ENCODE peak calls at places on chromosomes 13 and 19, in seven cellular contexts. S is uterus, I is SJSA1, L is AG04450, R is kidney epithelial cell, B is heart left ventricle, K is pancreas. H is an unnamed sample.

GRCh38 chr19:44740351-44740824 is 8.1 kb upstream of the BCL3 start:
- DNase-seq in B (no peak), S (no peak), R (no peak), K (no peak), L (no peak), I (no peak), H (peak; percentile 20)

GRCh38 chr19:3119782-3120380 is 16.0 kb upstream of the GNA15 start:
- DNase-seq in S (no peak), L (no peak), R (no peak), K (peak; percentile 69), I (no peak), B (no peak), H (peak; percentile 17)

GRCh38 chr19:19218911-19219310 is 7.2 kb downstream of the NCAN start:
- DNase-seq in L (no peak), B (no peak), R (no peak), S (no peak), I (no peak), K (no peak), H (no peak)

GRCh38 chr13:32669030-32669646 is 82.9 kb downstream of the PDS5B start:
- DNase-seq in K (no peak), R (peak; percentile 16), B (no peak), I (peak; percentile 34), L (no peak), S (no peak), H (no peak)

GRCh38 chr19:16702123-16702522 is 17.5 kb upstream of the NWD1 start:
- DNase-seq in S (no peak), R (no peak), I (no peak), B (peak; percentile 57), L (peak; percentile 13), K (no peak), H (peak; percentile 41)

GRCh38 chr13:95865080-95865597 is 188.1 kb downstream of the UGGT2 start:
- DNase-seq in B (no peak), S (no peak), I (no peak), L (no peak), K (no peak), R (no peak), H (no peak)

GRCh38 chr13:79782541-79783216 is 301.7 kb downstream of the NDFIP2 start:
- DNase-seq in S (no peak), K (peak; percentile 51), B (peak; percentile 70), I (no peak), L (peak; percentile 44), R (peak; percentile 84), H (peak; percentile 85)

GRCh38 chr19:14116918-14117578 is 514 bp downstream of the PRKACA start:
- DNase-seq in S (peak; percentile 50), K (peak; percentile 85), B (peak; percentile 52), I (no peak), R (no peak), L (no peak), H (peak; percentile 87)

GRCh38 chr19:3609779-3610719 is 3.4 kb upstream of the TBXA2R start:
- DNase-seq in B (no peak), R (no peak), I (no peak), L (no peak), K (no peak), S (no peak), H (peak; percentile 17)

GRCh38 chr13:102197193-102197592 is 204.7 kb downstream of the FGF14 start:
- DNase-seq in B (no peak), R (no peak), L (no peak), S (no peak), I (no peak), K (no peak), H (no peak)

GRCh38 chr13:41780736-41781708 is 179.9 kb downstream of the VWA8 start:
- DNase-seq in K (no peak), B (no peak), S (no peak), R (no peak), I (peak; percentile 66), L (peak; percentile 55), H (no peak)

GRCh38 chr13:34513526-34513925 is 428.5 kb upstream of the NBEA start:
- DNase-seq in R (no peak), K (no peak), I (no peak), L (no peak), S (no peak), B (no peak), H (no peak)

GRCh38 chr19:18399008-18399407 is 1.6 kb upstream of the LRRC25 start:
- DNase-seq in S (no peak), B (peak; percentile 50), K (no peak), I (peak; percentile 60), R (no peak), L (no peak), H (no peak)

GRCh38 chr19:583198-583967 is 6.3 kb upstream of the HCN2 start:
- DNase-seq in B (no peak), I (no peak), K (no peak), R (no peak), L (no peak), S (no peak), H (no peak)

GRCh38 chr19:18416778-18417249 is 2.4 kb upstream of the SSBP4 start:
- DNase-seq in I (peak; percentile 73), B (peak; percentile 95), R (no peak), L (no peak), S (peak; percentile 93), K (peak; percentile 93), H (peak; percentile 96)

GRCh38 chr13:77528834-77529500 is 6.5 kb upstream of the SCEL start:
- DNase-seq in L (no peak), S (no peak), I (no peak), B (no peak), R (no peak), K (no peak), H (no peak)

GRCh38 chr13:104385409-104385808 is 1319.2 kb upstream of the SLC10A2 start:
- DNase-seq in L (no peak), R (peak; percentile 37), I (no peak), S (no peak), K (no peak), B (no peak), H (no peak)

GRCh38 chr19:35736913-35737886 is 5.1 kb downstream of the IGFLR1 start:
- DNase-seq in L (no peak), B (no peak), K (peak; percentile 52), I (no peak), S (no peak), R (no peak), H (no peak)

GRCh38 chr19:37304190-37304883 is 66.6 kb upstream of the ZNF527 start:
- DNase-seq in B (peak; percentile 61), L (no peak), R (no peak), I (no peak), S (peak; percentile 45), K (peak; percentile 76), H (peak; percentile 85)

GRCh38 chr19:4115050-4115817 is 8.7 kb downstream of the MAP2K2 start:
- DNase-seq in B (no peak), I (no peak), K (no peak), R (no peak), S (no peak), L (no peak), H (no peak)

GRCh38 chr19:1074512-1075283 is 7.7 kb downstream of the ARHGAP45 start:
- DNase-seq in I (no peak), S (peak; percentile 71), L (no peak), B (peak; percentile 91), R (no peak), K (peak; percentile 91), H (peak; percentile 94)

GRCh38 chr19:810077-810855 is 11.5 kb downstream of the PLPPR3 start:
- DNase-seq in K (peak; percentile 82), R (no peak), I (no peak), B (peak; percentile 18), S (no peak), L (no peak), H (no peak)

GRCh38 chr13:99948411-99948810 is 23.2 kb downstream of the ZIC5 start:
- DNase-seq in B (no peak), R (no peak), K (no peak), S (no peak), I (no peak), L (no peak), H (no peak)

GRCh38 chr19:35882074-35882832 is 13.9 kb downstream of the APLP1 start:
- DNase-seq in K (no peak), L (peak; percentile 61), R (no peak), S (peak; percentile 60), I (peak; percentile 60), B (peak; percentile 39), H (no peak)

GRCh38 chr13:111415765-111416164 is 95.3 kb downstream of the TEX29 start:
- DNase-seq in L (no peak), K (no peak), B (no peak), R (no peak), S (no peak), I (no peak), H (no peak)
- H3K27me3 ChIP-seq in L (peaks cover 15% of the 10 kb centered on the region), K (peaks cover 2% of the 10 kb centered on the region), B (peaks cover 15% of the 10 kb centered on the region), R (peaks cover 24% of the 10 kb centered on the region), S (no peaks in the 10 kb centered on the region), I (peaks cover 99% of the 10 kb centered on the region), H (no peaks in the 10 kb centered on the region)

GRCh38 chr13:112188298-112188610 is 121.3 kb downstream of the SOX1 start:
- DNase-seq in K (no peak), L (no peak), I (no peak), S (no peak), B (no peak), R (no peak), H (no peak)
- H3K27me3 ChIP-seq in K (no peaks in the 10 kb centered on the region), L (no peaks in the 10 kb centered on the region), I (peaks cover 54% of the 10 kb centered on the region), S (no peaks in the 10 kb centered on the region), B (no peaks in the 10 kb centered on the region), R (no peaks in the 10 kb centered on the region), H (no peaks in the 10 kb centered on the region)

DNA sequence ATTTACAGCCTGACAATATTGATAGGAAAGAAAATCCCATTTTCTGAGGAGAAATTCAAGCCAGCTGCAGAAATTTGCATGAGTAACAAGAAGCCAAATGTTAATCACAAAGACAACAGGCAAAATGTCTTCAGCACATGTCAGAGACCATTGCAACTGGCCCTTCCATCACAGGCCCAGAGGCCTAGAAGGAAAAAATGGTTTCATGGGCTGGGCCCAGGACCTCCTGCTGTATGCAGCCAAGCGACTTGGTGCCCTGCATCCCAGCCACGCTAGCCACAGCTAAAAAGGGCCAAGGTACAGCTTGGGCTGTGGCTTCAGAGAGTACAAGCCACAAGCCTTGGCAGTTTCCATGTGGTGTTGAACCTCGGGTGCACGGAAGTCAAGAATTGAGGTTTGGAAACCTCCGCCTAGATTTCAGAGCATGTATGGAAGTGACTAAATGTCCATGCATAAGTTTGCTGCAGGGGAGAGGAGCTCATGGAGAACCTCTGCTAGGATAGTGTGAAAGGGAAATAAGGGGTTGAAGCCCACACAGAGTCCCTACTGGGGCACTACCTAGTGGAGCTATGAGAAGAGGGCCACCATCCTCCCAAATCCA is 1474.0 kb downstream of the PCDH9 start:
- DNase-seq in R (no peak), B (no peak), I (no peak), L (no peak), S (no peak), K (no peak), H (no peak)
- H3K27me3 ChIP-seq in R (no peaks in the 10 kb centered on the region), B (no peaks in the 10 kb centered on the region), I (no peaks in the 10 kb centered on the region), L (no peaks in the 10 kb centered on the region), S (no peaks in the 10 kb centered on the region), K (no peaks in the 10 kb centered on the region), H (no peaks in the 10 kb centered on the region)

GRCh38 chr19:15623711-15624318 is 8.8 kb downstream of the CYP4F8 start:
- DNase-seq in R (no peak), B (no peak), I (no peak), S (no peak), L (no peak), K (no peak), H (no peak)

GRCh38 chr19:15622991-15623390 is 8.0 kb downstream of the CYP4F8 start:
- DNase-seq in K (no peak), L (no peak), R (no peak), S (no peak), I (no peak), B (no peak), H (no peak)

GRCh38 chr19:15618321-15618720 is 3.3 kb downstream of the CYP4F8 start:
- DNase-seq in I (no peak), B (no peak), S (no peak), L (no peak), K (no peak), R (no peak), H (no peak)

GRCh38 chr19:15616627-15617270 is 1.7 kb downstream of the CYP4F8 start:
- DNase-seq in I (no peak), L (no peak), K (no peak), R (no peak), S (no peak), B (no peak), H (no peak)

GRCh38 chr19:15621801-15622200 is 6.8 kb downstream of the CYP4F8 start:
- DNase-seq in K (no peak), B (no peak), I (no peak), S (no peak), L (no peak), R (no peak), H (no peak)
- H3K27me3 ChIP-seq in K (no peaks in the 10 kb centered on the region), B (peaks cover 6% of the 10 kb centered on the region), I (no peaks in the 10 kb centered on the region), S (no peaks in the 10 kb centered on the region), L (no peaks in the 10 kb centered on the region), R (no peaks in the 10 kb centered on the region), H (no peaks in the 10 kb centered on the region)

H was measured in right cardiac atrium.